ENCODE peak calls at places on chromosomes 7 and 10, in eight cellular contexts. One of them, this sample, is unnamed.
A peak's percentile ranks its signal among the peaks of the same experiment; 100 is the strongest.

GRCh38 chr7:120951309-120951706 is 731 bp downstream of the ING3 start:
- DNase-seq in suprapubic skin: no peak
- DNase-seq in cardiac muscle cell: no peak
- DNase-seq in omental fat pad: no peak
- DNase-seq in fibroblast of pulmonary artery: no peak
- DNase-seq in psoas muscle: no peak
- DNase-seq in testis: no peak
- DNase-seq in ovary: no peak
- DNase-seq in this sample: no peak

GRCh38 chr7:157299613-157300405 is 37.0 kb upstream of the DNAJB6 start:
- DNase-seq in ovary: no peak
- DNase-seq in suprapubic skin: no peak
- DNase-seq in testis: no peak
- DNase-seq in psoas muscle: no peak
- DNase-seq in fibroblast of pulmonary artery: no peak
- DNase-seq in cardiac muscle cell: no peak
- DNase-seq in omental fat pad: no peak
- DNase-seq in this sample: peak; percentile 23

GRCh38 chr7:114864278-114864677 is 57.6 kb upstream of the MDFIC start:
- DNase-seq in cardiac muscle cell: no peak
- DNase-seq in ovary: no peak
- DNase-seq in psoas muscle: no peak
- DNase-seq in suprapubic skin: no peak
- DNase-seq in fibroblast of pulmonary artery: no peak
- DNase-seq in omental fat pad: no peak
- DNase-seq in testis: no peak
- DNase-seq in this sample: no peak

GRCh38 chr7:154968336-154969001 is 34.5 kb downstream of the PAXIP1 start:
- DNase-seq in cardiac muscle cell: no peak
- DNase-seq in omental fat pad: no peak
- DNase-seq in psoas muscle: no peak
- DNase-seq in suprapubic skin: no peak
- DNase-seq in ovary: no peak
- DNase-seq in testis: no peak
- DNase-seq in fibroblast of pulmonary artery: no peak
- DNase-seq in this sample: no peak

GRCh38 chr7:137443616-137444015 is 100.1 kb upstream of the PTN start:
- DNase-seq in psoas muscle: no peak
- DNase-seq in suprapubic skin: no peak
- DNase-seq in fibroblast of pulmonary artery: peak; percentile 50
- DNase-seq in cardiac muscle cell: no peak
- DNase-seq in testis: no peak
- DNase-seq in omental fat pad: no peak
- DNase-seq in ovary: no peak
- DNase-seq in this sample: no peak

GRCh38 chr7:68787586-68787985 is 810.7 kb upstream of the AUTS2 start:
- DNase-seq in testis: no peak
- DNase-seq in omental fat pad: no peak
- DNase-seq in ovary: no peak
- DNase-seq in suprapubic skin: no peak
- DNase-seq in psoas muscle: no peak
- DNase-seq in fibroblast of pulmonary artery: no peak
- DNase-seq in cardiac muscle cell: no peak
- DNase-seq in this sample: peak; percentile 48

GRCh38 chr10:115939101-115939815 is 333.7 kb downstream of the GFRA1 start:
- DNase-seq in fibroblast of pulmonary artery: no peak
- DNase-seq in cardiac muscle cell: no peak
- DNase-seq in ovary: no peak
- DNase-seq in omental fat pad: no peak
- DNase-seq in suprapubic skin: no peak
- DNase-seq in testis: no peak
- DNase-seq in psoas muscle: no peak
- DNase-seq in this sample: no peak

GRCh38 chr7:117015258-117016184 is 62.2 kb downstream of the ST7 start:
- DNase-seq in suprapubic skin: no peak
- DNase-seq in cardiac muscle cell: no peak
- DNase-seq in ovary: no peak
- DNase-seq in omental fat pad: no peak
- DNase-seq in testis: no peak
- DNase-seq in fibroblast of pulmonary artery: no peak
- DNase-seq in psoas muscle: no peak
- DNase-seq in this sample: no peak

GRCh38 chr7:103630318-103630717 is 184.3 kb upstream of the SLC26A5 start:
- DNase-seq in psoas muscle: no peak
- DNase-seq in testis: no peak
- DNase-seq in fibroblast of pulmonary artery: no peak
- DNase-seq in ovary: no peak
- DNase-seq in cardiac muscle cell: no peak
- DNase-seq in omental fat pad: no peak
- DNase-seq in suprapubic skin: no peak
- DNase-seq in this sample: no peak

GRCh38 chr7:34207810-34208209 is 302.5 kb downstream of the BMPER start:
- DNase-seq in suprapubic skin: no peak
- DNase-seq in fibroblast of pulmonary artery: no peak
- DNase-seq in testis: no peak
- DNase-seq in omental fat pad: no peak
- DNase-seq in ovary: no peak
- DNase-seq in cardiac muscle cell: no peak
- DNase-seq in psoas muscle: no peak
- DNase-seq in this sample: no peak

GRCh38 chr10:15084502-15084922 is 4.1 kb downstream of the ACBD7 start:
- DNase-seq in fibroblast of pulmonary artery: peak; percentile 98
- DNase-seq in cardiac muscle cell: peak; percentile 14
- DNase-seq in omental fat pad: no peak
- DNase-seq in testis: peak; percentile 90
- DNase-seq in suprapubic skin: no peak
- DNase-seq in psoas muscle: no peak
- DNase-seq in ovary: peak; percentile 44
- DNase-seq in this sample: no peak

GRCh38 chr10:35347088-35347487 is 10.8 kb downstream of the CCNY start:
- DNase-seq in ovary: no peak
- DNase-seq in psoas muscle: no peak
- DNase-seq in omental fat pad: no peak
- DNase-seq in cardiac muscle cell: no peak
- DNase-seq in testis: no peak
- DNase-seq in fibroblast of pulmonary artery: no peak
- DNase-seq in suprapubic skin: no peak
- DNase-seq in this sample: no peak

GRCh38 chr7:31758770-31759169 is 71.8 kb downstream of the PPP1R17 start:
- DNase-seq in testis: no peak
- DNase-seq in omental fat pad: no peak
- DNase-seq in fibroblast of pulmonary artery: no peak
- DNase-seq in cardiac muscle cell: no peak
- DNase-seq in ovary: no peak
- DNase-seq in psoas muscle: no peak
- DNase-seq in suprapubic skin: no peak
- DNase-seq in this sample: no peak

GRCh38 chr7:25095516-25096345 is 29.3 kb downstream of the CYCS start:
- DNase-seq in suprapubic skin: no peak
- DNase-seq in cardiac muscle cell: no peak
- DNase-seq in psoas muscle: no peak
- DNase-seq in testis: no peak
- DNase-seq in fibroblast of pulmonary artery: peak; percentile 29
- DNase-seq in omental fat pad: no peak
- DNase-seq in ovary: no peak
- DNase-seq in this sample: no peak

GRCh38 chr10:118412132-118412531 is 70.0 kb upstream of the FAM204A start:
- DNase-seq in fibroblast of pulmonary artery: no peak
- DNase-seq in psoas muscle: no peak
- DNase-seq in ovary: no peak
- DNase-seq in testis: no peak
- DNase-seq in omental fat pad: no peak
- DNase-seq in cardiac muscle cell: no peak
- DNase-seq in suprapubic skin: no peak
- DNase-seq in this sample: no peak

GRCh38 chr10:7773845-7774801 is 13.7 kb downstream of the KIN start:
- DNase-seq in psoas muscle: no peak
- DNase-seq in suprapubic skin: no peak
- DNase-seq in omental fat pad: no peak
- DNase-seq in fibroblast of pulmonary artery: no peak
- DNase-seq in cardiac muscle cell: no peak
- DNase-seq in ovary: no peak
- DNase-seq in testis: no peak
- DNase-seq in this sample: no peak

GRCh38 chr7:727104-727805 is at the start of gene PRKAR1B:
- DNase-seq in ovary: peak; percentile 36
- DNase-seq in fibroblast of pulmonary artery: no peak
- DNase-seq in psoas muscle: no peak
- DNase-seq in testis: peak; percentile 43
- DNase-seq in cardiac muscle cell: no peak
- DNase-seq in suprapubic skin: peak; percentile 73
- DNase-seq in omental fat pad: no peak
- DNase-seq in this sample: peak; percentile 48

GRCh38 chr10:28250782-28251181 is 52.1 kb downstream of the MPP7 start:
- DNase-seq in cardiac muscle cell: no peak
- DNase-seq in psoas muscle: no peak
- DNase-seq in suprapubic skin: no peak
- DNase-seq in omental fat pad: no peak
- DNase-seq in fibroblast of pulmonary artery: peak; percentile 47
- DNase-seq in ovary: no peak
- DNase-seq in testis: no peak
- DNase-seq in this sample: no peak
- TF ChIP-seq CTCF in cardiac muscle cell: peak; percentile 41
- TF ChIP-seq CTCF in psoas muscle: peak; percentile 65
- TF ChIP-seq CTCF in suprapubic skin: peak; percentile 35
- TF ChIP-seq CTCF in omental fat pad: no peak
- TF ChIP-seq CTCF in fibroblast of pulmonary artery: peak; percentile 49
- TF ChIP-seq CTCF in ovary: peak; percentile 56
- TF ChIP-seq CTCF in testis: no peak
- TF ChIP-seq CTCF in this sample: peak; percentile 21

GRCh38 chr7:141220263-141220662 is 146.4 kb downstream of the TMEM178B start:
- DNase-seq in ovary: no peak
- DNase-seq in psoas muscle: no peak
- DNase-seq in cardiac muscle cell: no peak
- DNase-seq in testis: no peak
- DNase-seq in suprapubic skin: no peak
- DNase-seq in omental fat pad: no peak
- DNase-seq in fibroblast of pulmonary artery: no peak
- DNase-seq in this sample: no peak
- TF ChIP-seq CTCF in ovary: no peak
- TF ChIP-seq CTCF in psoas muscle: no peak
- TF ChIP-seq CTCF in cardiac muscle cell: no peak
- TF ChIP-seq CTCF in testis: no peak
- TF ChIP-seq CTCF in suprapubic skin: no peak
- TF ChIP-seq CTCF in omental fat pad: no peak
- TF ChIP-seq CTCF in fibroblast of pulmonary artery: no peak
- TF ChIP-seq CTCF in this sample: peak; percentile 29

GRCh38 chr10:133095586-133095985 is 7.9 kb downstream of the ADGRA1 start:
- DNase-seq in cardiac muscle cell: no peak
- DNase-seq in psoas muscle: no peak
- DNase-seq in testis: no peak
- DNase-seq in fibroblast of pulmonary artery: no peak
- DNase-seq in ovary: no peak
- DNase-seq in suprapubic skin: no peak
- DNase-seq in omental fat pad: no peak
- DNase-seq in this sample: no peak

GRCh38 chr10:133097418-133097817 is 9.7 kb downstream of the ADGRA1 start:
- DNase-seq in psoas muscle: no peak
- DNase-seq in fibroblast of pulmonary artery: no peak
- DNase-seq in testis: no peak
- DNase-seq in ovary: no peak
- DNase-seq in omental fat pad: no peak
- DNase-seq in suprapubic skin: no peak
- DNase-seq in cardiac muscle cell: no peak
- DNase-seq in this sample: no peak

GRCh38 chr10:133098426-133099124 is 10.9 kb downstream of the ADGRA1 start:
- DNase-seq in ovary: no peak
- DNase-seq in cardiac muscle cell: no peak
- DNase-seq in suprapubic skin: no peak
- DNase-seq in psoas muscle: no peak
- DNase-seq in testis: no peak
- DNase-seq in omental fat pad: no peak
- DNase-seq in fibroblast of pulmonary artery: no peak
- DNase-seq in this sample: no peak

GRCh38 chr10:133097961-133098360 is 10.2 kb downstream of the ADGRA1 start:
- DNase-seq in ovary: no peak
- DNase-seq in suprapubic skin: no peak
- DNase-seq in psoas muscle: no peak
- DNase-seq in cardiac muscle cell: no peak
- DNase-seq in testis: no peak
- DNase-seq in fibroblast of pulmonary artery: no peak
- DNase-seq in omental fat pad: no peak
- DNase-seq in this sample: no peak

DNA sequence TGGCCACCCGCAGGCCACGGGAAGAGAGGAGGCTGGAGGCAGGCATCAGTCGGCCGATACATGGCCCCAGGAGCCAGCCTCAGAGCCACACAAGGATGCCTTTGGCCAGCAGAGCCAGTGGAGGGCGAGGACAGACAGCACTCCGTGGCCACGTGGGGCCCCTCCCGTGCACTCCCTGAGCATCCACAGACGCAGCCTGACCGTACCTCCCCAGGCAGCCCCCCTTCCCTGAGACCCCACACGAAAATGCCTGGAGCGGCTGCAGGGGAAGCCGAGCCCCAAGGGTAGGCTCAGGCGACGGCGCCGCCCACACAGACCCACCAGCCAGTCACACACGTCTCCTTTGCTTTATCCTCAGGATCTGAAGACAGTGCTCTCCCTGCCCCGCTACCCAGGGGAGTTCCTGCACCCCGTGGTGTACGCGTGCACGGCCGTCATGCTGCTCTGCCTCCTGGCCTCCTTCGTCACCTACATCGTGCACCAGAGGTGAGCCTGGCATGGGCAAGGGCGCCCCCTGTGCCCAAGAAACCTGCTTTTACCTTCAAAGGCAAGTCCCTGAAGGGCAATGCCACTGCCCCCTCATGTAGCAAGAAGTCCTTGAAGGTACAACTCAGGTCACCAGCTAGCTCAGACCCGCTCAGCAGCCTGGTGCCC is 9.0 kb downstream of the ADGRA1 start:
- DNase-seq in testis: no peak
- DNase-seq in psoas muscle: no peak
- DNase-seq in fibroblast of pulmonary artery: no peak
- DNase-seq in ovary: no peak
- DNase-seq in cardiac muscle cell: no peak
- DNase-seq in suprapubic skin: no peak
- DNase-seq in omental fat pad: no peak
- DNase-seq in this sample: no peak
- TF ChIP-seq CTCF in testis: no peak
- TF ChIP-seq CTCF in psoas muscle: no peak
- TF ChIP-seq CTCF in fibroblast of pulmonary artery: no peak
- TF ChIP-seq CTCF in ovary: no peak
- TF ChIP-seq CTCF in cardiac muscle cell: no peak
- TF ChIP-seq CTCF in suprapubic skin: no peak
- TF ChIP-seq CTCF in omental fat pad: no peak
- TF ChIP-seq CTCF in this sample: no peak

DNA sequence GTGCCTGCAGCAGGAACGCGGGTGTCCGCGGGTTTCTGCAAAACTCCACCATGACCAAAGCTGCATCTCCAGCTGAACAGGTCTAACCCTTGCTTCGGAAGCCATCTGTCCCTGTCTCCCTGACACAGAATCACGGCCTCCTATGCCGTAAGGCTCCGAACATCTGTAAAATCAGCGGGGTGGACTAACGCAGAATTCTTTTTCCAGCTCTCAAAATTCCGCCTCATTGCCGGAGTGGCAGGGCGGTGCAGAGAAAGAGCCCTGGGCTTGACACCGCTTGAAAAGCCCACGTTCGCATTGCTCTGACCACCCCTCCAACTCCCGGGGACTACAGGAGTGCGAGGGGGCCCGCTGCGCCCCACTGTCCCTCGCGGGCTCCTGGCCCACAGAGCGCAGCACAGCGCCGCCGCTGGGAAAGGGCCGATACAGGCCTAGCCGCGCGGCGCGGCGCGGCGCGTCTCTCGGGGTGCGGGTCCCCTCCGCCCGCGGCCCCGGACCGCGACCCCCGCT is 409 bp downstream of the DNMBP start:
- DNase-seq in omental fat pad: no peak
- DNase-seq in testis: peak; percentile 74
- DNase-seq in fibroblast of pulmonary artery: peak; percentile 40
- DNase-seq in suprapubic skin: no peak
- DNase-seq in cardiac muscle cell: no peak
- DNase-seq in ovary: no peak
- DNase-seq in psoas muscle: no peak
- DNase-seq in this sample: no peak
- TF ChIP-seq CTCF in omental fat pad: no peak
- TF ChIP-seq CTCF in testis: no peak
- TF ChIP-seq CTCF in fibroblast of pulmonary artery: peak; percentile 29
- TF ChIP-seq CTCF in suprapubic skin: no peak
- TF ChIP-seq CTCF in cardiac muscle cell: peak; percentile 55
- TF ChIP-seq CTCF in ovary: peak; percentile 12
- TF ChIP-seq CTCF in psoas muscle: no peak
- TF ChIP-seq CTCF in this sample: no peak